ENCODE peak calls at places on chromosomes 13 and 19, in six cellular contexts. One of them, this sample, is unnamed.

GRCh38 chr13:26423634-26424033 is 133.8 kb upstream of the WASF3 start:
- DNase-seq in transverse colon: peak; percentile 26
- DNase-seq in tibial artery: peak; percentile 81
- DNase-seq in heart right ventricle: peak; percentile 16
- DNase-seq in cardiac muscle cell: peak; percentile 24
- DNase-seq in SK-N-SH: peak; percentile 35
- DNase-seq in this sample: no peak

GRCh38 chr19:50325310-50326100 is 3.7 kb downstream of the KCNC3 start:
- DNase-seq in heart right ventricle: peak; percentile 46
- DNase-seq in tibial artery: no peak
- DNase-seq in transverse colon: peak; percentile 62
- DNase-seq in SK-N-SH: peak; percentile 100
- DNase-seq in cardiac muscle cell: peak; percentile 70
- DNase-seq in this sample: no peak

GRCh38 chr19:6453951-6454565 is 5.5 kb downstream of the SLC25A23 start:
- DNase-seq in transverse colon: no peak
- DNase-seq in cardiac muscle cell: no peak
- DNase-seq in heart right ventricle: no peak
- DNase-seq in tibial artery: no peak
- DNase-seq in SK-N-SH: no peak
- DNase-seq in this sample: no peak

GRCh38 chr13:49023441-49023840 is 47.7 kb downstream of the FNDC3A start:
- DNase-seq in heart right ventricle: no peak
- DNase-seq in tibial artery: no peak
- DNase-seq in cardiac muscle cell: peak; percentile 38
- DNase-seq in SK-N-SH: no peak
- DNase-seq in transverse colon: no peak
- DNase-seq in this sample: peak; percentile 48

GRCh38 chr19:38733493-38734175 is 10.6 kb downstream of the CAPN12 start:
- DNase-seq in tibial artery: peak; percentile 65
- DNase-seq in transverse colon: no peak
- DNase-seq in heart right ventricle: no peak
- DNase-seq in cardiac muscle cell: no peak
- DNase-seq in SK-N-SH: no peak
- DNase-seq in this sample: no peak

GRCh38 chr19:3024870-3025515 is 4.1 kb downstream of the TLE2 start:
- DNase-seq in tibial artery: no peak
- DNase-seq in heart right ventricle: no peak
- DNase-seq in transverse colon: peak; percentile 41
- DNase-seq in SK-N-SH: peak; percentile 74
- DNase-seq in cardiac muscle cell: no peak
- DNase-seq in this sample: no peak

GRCh38 chr19:32464279-32464678 is 58.7 kb downstream of the DPY19L3 start:
- DNase-seq in tibial artery: no peak
- DNase-seq in cardiac muscle cell: peak; percentile 29
- DNase-seq in transverse colon: no peak
- DNase-seq in heart right ventricle: no peak
- DNase-seq in SK-N-SH: peak; percentile 37
- DNase-seq in this sample: no peak

GRCh38 chr19:11230621-11231386 is 8.6 kb upstream of the ANGPTL8 start:
- DNase-seq in tibial artery: no peak
- DNase-seq in cardiac muscle cell: no peak
- DNase-seq in SK-N-SH: no peak
- DNase-seq in transverse colon: no peak
- DNase-seq in heart right ventricle: no peak
- DNase-seq in this sample: no peak

GRCh38 chr13:29754486-29754806 is 96.0 kb downstream of the UBL3 start:
- DNase-seq in transverse colon: no peak
- DNase-seq in tibial artery: no peak
- DNase-seq in heart right ventricle: no peak
- DNase-seq in cardiac muscle cell: peak; percentile 26
- DNase-seq in SK-N-SH: no peak
- DNase-seq in this sample: no peak

GRCh38 chr19:42421591-42422031 is 5.6 kb downstream of the LIPE start:
- DNase-seq in transverse colon: no peak
- DNase-seq in tibial artery: no peak
- DNase-seq in cardiac muscle cell: no peak
- DNase-seq in SK-N-SH: no peak
- DNase-seq in heart right ventricle: peak; percentile 51
- DNase-seq in this sample: no peak

DNA sequence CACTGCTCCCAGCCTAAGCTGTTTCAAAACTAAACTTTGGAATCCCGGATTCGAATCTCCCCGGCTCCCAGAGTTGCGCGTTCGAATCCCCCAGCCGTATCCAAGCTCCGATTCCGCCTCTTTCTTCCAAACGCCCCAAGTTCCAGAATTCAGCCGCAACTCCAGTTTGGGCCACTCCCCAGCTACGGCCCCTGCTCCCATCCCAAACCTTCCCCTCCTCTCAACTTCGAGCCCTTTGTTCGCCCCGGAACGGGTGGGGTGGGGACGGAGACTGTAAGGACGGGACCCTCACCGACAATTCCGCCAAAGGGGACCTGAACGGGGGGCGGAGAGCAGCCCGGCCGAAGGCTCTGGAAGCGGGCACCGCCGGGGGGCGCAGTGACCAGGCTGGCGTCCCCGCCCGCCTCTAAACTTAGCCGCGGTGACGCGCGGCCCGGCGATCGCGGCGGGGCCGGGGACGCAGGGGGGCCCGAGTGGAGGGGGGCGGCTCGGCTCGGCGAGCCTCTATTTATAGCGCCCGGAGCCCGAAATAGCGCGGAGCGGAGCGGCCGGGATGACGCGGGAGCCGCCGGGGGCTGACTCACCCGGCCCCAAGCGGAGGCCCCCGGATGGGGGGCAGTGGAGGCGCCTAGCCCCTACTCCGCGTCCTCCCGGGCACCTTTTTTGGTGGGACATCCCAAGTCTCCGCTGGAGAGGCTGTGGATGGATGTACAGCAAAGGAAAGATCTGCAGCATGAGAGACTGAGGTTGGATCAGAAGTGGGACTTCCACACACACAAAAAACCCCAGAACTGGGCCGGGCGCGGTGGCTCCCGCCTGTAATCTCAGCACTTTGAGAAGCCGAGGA is 4.9 kb upstream of the ERCC1 start:
- DNase-seq in transverse colon: peak; percentile 52
- DNase-seq in SK-N-SH: peak; percentile 83
- DNase-seq in tibial artery: peak; percentile 92
- DNase-seq in heart right ventricle: peak; percentile 76
- DNase-seq in cardiac muscle cell: peak; percentile 59
- DNase-seq in this sample: no peak
- TF ChIP-seq CTCF in transverse colon: peak; percentile 28
- TF ChIP-seq CTCF in SK-N-SH: peak; percentile 63
- TF ChIP-seq CTCF in tibial artery: peak; percentile 50
- TF ChIP-seq CTCF in heart right ventricle: peak; percentile 56
- TF ChIP-seq CTCF in cardiac muscle cell: peak; percentile 55
- TF ChIP-seq CTCF in this sample: peak; percentile 28

GRCh38 chr19:53903055-53903680 is 5.9 kb upstream of the CACNG7 start:
- DNase-seq in cardiac muscle cell: peak; percentile 56
- DNase-seq in transverse colon: no peak
- DNase-seq in heart right ventricle: peak; percentile 26
- DNase-seq in tibial artery: no peak
- DNase-seq in SK-N-SH: no peak
- DNase-seq in this sample: no peak
- H3K36me3 ChIP-seq in cardiac muscle cell: no peaks in the 10 kb centered on the region
- H3K36me3 ChIP-seq in transverse colon: no peaks in the 10 kb centered on the region
- H3K36me3 ChIP-seq in heart right ventricle: no peaks in the 10 kb centered on the region
- H3K36me3 ChIP-seq in tibial artery: no peaks in the 10 kb centered on the region
- H3K36me3 ChIP-seq in SK-N-SH: no peaks in the 10 kb centered on the region
- H3K36me3 ChIP-seq in this sample: no peaks in the 10 kb centered on the region

DNA sequence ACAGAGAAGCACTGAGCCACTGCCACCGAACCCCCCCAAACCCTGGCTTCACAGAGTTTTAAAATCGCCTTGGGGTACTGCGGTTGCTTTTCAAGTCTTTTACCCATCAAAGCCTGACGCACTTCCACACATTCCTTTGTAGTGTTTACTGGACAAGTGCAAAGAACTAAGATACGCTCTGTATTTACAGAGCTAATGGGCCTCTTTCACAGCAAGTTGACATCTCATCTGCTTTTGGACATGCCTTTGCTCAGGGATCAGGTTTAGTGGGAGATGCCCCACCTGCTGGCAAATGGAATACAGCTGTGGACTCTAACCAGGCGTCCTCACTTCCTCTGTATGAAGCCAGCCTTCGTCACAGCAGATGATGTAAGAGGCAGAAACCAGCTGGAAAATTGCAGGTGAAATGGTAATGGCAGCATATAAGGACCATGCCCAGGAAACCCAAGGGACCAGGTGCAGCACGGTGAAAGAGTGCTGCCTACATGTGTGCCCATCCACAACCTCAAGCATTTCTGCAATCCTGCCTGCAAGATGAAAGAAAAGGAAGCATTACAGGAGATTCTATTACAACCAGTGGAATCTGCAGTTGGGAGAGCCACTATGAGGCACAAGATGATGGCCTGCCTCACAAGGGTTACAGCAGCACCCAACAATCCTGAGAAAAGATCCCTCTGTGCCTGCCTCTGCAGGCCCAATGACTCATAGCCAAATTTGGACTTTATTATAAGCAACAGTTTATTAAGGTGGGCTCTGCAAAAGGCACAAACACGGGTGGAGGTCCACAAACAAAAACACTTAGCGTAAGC is 34.7 kb downstream of the BRD4 start:
- DNase-seq in cardiac muscle cell: peak; percentile 57
- DNase-seq in transverse colon: peak; percentile 43
- DNase-seq in SK-N-SH: no peak
- DNase-seq in tibial artery: no peak
- DNase-seq in heart right ventricle: no peak
- DNase-seq in this sample: no peak
- H3K4me3 ChIP-seq in cardiac muscle cell: no peak overlapping the region
- H3K4me3 ChIP-seq in transverse colon: no peak overlapping the region
- H3K4me3 ChIP-seq in SK-N-SH: no peak overlapping the region
- H3K4me3 ChIP-seq in tibial artery: no peak overlapping the region
- H3K4me3 ChIP-seq in heart right ventricle: no peak overlapping the region
- H3K4me3 ChIP-seq in this sample: no peak overlapping the region

DNA sequence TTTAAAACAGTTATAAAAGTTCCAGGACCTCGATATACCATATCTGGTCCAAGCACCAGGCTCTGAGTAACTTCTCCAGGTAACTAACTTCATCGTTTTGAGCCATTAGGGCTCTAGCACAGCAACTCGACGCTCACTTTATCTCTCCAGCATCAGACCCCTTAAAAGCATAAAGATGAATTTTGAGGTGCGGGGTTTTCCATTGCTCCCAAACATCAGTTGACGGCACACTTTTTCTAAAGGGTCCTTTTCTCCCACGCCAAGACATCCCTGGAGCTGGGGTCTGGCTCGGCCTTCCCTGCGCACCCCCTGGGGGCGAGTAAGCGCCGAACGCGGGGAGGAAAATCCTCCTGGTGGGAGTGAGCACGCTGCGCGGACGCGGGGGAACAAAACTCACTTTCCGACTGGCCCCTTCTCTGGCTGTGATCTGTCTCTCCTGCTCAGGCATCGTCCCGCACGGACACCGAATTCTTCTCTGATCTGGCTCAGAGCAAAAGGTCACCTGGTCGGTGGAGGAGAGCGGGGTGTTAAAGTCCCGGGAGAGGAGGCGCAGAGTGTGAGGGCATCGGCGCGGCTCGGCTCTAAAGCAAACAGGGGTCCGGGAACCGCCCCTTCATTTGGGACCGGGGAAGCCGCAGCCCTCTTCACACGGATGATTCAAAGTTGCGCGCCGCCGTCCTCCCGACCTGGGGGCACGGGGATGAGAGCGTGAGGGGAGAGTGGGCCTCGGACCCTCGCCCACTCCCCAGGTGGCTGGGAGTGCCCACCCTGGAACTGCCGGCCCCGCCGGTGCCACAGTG is at the start of gene ATP7B:
- DNase-seq in tibial artery: no peak
- DNase-seq in transverse colon: peak; percentile 34
- DNase-seq in cardiac muscle cell: peak; percentile 13
- DNase-seq in SK-N-SH: peak; percentile 57
- DNase-seq in heart right ventricle: peak; percentile 15
- DNase-seq in this sample: no peak
- TF ChIP-seq CTCF in tibial artery: peak; percentile 9
- TF ChIP-seq CTCF in transverse colon: peak; percentile 19
- TF ChIP-seq CTCF in cardiac muscle cell: no peak
- TF ChIP-seq CTCF in SK-N-SH: peak; percentile 27
- TF ChIP-seq CTCF in heart right ventricle: no peak
- TF ChIP-seq CTCF in this sample: peak; percentile 22

GRCh38 chr13:36337938-36338337 is 8.3 kb downstream of the SPART start:
- DNase-seq in tibial artery: no peak
- DNase-seq in SK-N-SH: no peak
- DNase-seq in heart right ventricle: no peak
- DNase-seq in transverse colon: no peak
- DNase-seq in cardiac muscle cell: no peak
- DNase-seq in this sample: no peak

GRCh38 chr13:36329355-36329754 is 16.8 kb downstream of the SPART start:
- DNase-seq in heart right ventricle: no peak
- DNase-seq in tibial artery: no peak
- DNase-seq in transverse colon: no peak
- DNase-seq in SK-N-SH: no peak
- DNase-seq in cardiac muscle cell: peak; percentile 75
- DNase-seq in this sample: no peak

GRCh38 chr13:36328821-36329220 is 17.4 kb downstream of the SPART start:
- DNase-seq in transverse colon: no peak
- DNase-seq in heart right ventricle: no peak
- DNase-seq in SK-N-SH: no peak
- DNase-seq in cardiac muscle cell: no peak
- DNase-seq in tibial artery: no peak
- DNase-seq in this sample: no peak

GRCh38 chr13:36332986-36333385 is 13.2 kb downstream of the SPART start:
- DNase-seq in heart right ventricle: no peak
- DNase-seq in cardiac muscle cell: peak; percentile 27
- DNase-seq in transverse colon: no peak
- DNase-seq in tibial artery: no peak
- DNase-seq in SK-N-SH: no peak
- DNase-seq in this sample: no peak
- H3K36me3 ChIP-seq in heart right ventricle: peaks cover 4% of the 10 kb centered on the region
- H3K36me3 ChIP-seq in cardiac muscle cell: peaks cover 3% of the 10 kb centered on the region
- H3K36me3 ChIP-seq in transverse colon: no peaks in the 10 kb centered on the region
- H3K36me3 ChIP-seq in tibial artery: peaks cover 12% of the 10 kb centered on the region
- H3K36me3 ChIP-seq in SK-N-SH: peaks cover 8% of the 10 kb centered on the region
- H3K36me3 ChIP-seq in this sample: no peaks in the 10 kb centered on the region